ENCODE peak calls at places on chromosome 19, in seven cellular contexts. H is ovary, C is suprapubic skin, Q is transverse colon, W is stomach, U is GM12878, I is A549. J is an unnamed sample.

GRCh38 chr19:3183721-3184641 is 1.7 kb upstream of the NCLN start:
- DNase-seq in H (peak; percentile 41), C (no peak), Q (no peak), W (no peak), U (no peak), I (no peak), J (no peak)

GRCh38 chr19:11130824-11131455 is 24.6 kb downstream of the SPC24 start:
- DNase-seq in H (peak; percentile 83), C (peak; percentile 93), Q (peak; percentile 90), W (peak; percentile 89), U (no peak), I (peak; percentile 80), J (peak; percentile 66)

GRCh38 chr19:39138221-39139211 is 12.9 kb downstream of the PAK4 start:
- DNase-seq in H (no peak), C (no peak), Q (no peak), W (no peak), U (no peak), I (no peak), J (no peak)

GRCh38 chr19:53112286-53112685 is 9.1 kb upstream of the ZNF160 start:
- DNase-seq in H (no peak), C (no peak), Q (no peak), W (no peak), U (no peak), I (no peak), J (no peak)

GRCh38 chr19:50649433-50650391 is at the start of gene C19orf81:
- DNase-seq in H (no peak), C (no peak), Q (no peak), W (no peak), U (no peak), I (peak; percentile 68), J (no peak)

GRCh38 chr19:34244611-34245299 is 9.6 kb upstream of the GARRE1 start:
- DNase-seq in H (no peak), C (no peak), Q (no peak), W (no peak), U (no peak), I (no peak), J (no peak)

GRCh38 chr19:40609561-40610395 is 8.6 kb downstream of the LTBP4 start:
- DNase-seq in H (peak; percentile 70), C (peak; percentile 98), Q (peak; percentile 97), W (peak; percentile 96), U (peak; percentile 70), I (peak; percentile 98), J (peak; percentile 91)

GRCh38 chr19:33868821-33869412 is 72.2 kb downstream of the KCTD15 start:
- DNase-seq in H (peak; percentile 30), C (no peak), Q (peak; percentile 14), W (peak; percentile 35), U (no peak), I (no peak), J (no peak)

GRCh38 chr19:23392706-23393105 is 2.6 kb downstream of the ZNF91 start:
- DNase-seq in H (no peak), C (no peak), Q (no peak), W (no peak), U (no peak), I (no peak), J (no peak)

GRCh38 chr19:46862974-46863632 is 2.3 kb downstream of the ARHGAP35 start:
- DNase-seq in H (no peak), C (peak; percentile 26), Q (no peak), W (no peak), U (no peak), I (no peak), J (no peak)

GRCh38 chr19:29971002-29971401 is 29.0 kb downstream of the URI1 start:
- DNase-seq in H (no peak), C (no peak), Q (no peak), W (no peak), U (no peak), I (no peak), J (no peak)

GRCh38 chr19:46180701-46181385 is 32.8 kb downstream of the IGFL2 start:
- DNase-seq in H (no peak), C (no peak), Q (no peak), W (no peak), U (no peak), I (no peak), J (no peak)

GRCh38 chr19:10895920-10896319 is 24.6 kb downstream of the CARM1 start:
- DNase-seq in H (no peak), C (no peak), Q (no peak), W (no peak), U (no peak), I (no peak), J (no peak)

GRCh38 chr19:46081928-46082727 is 41.3 kb upstream of the IGFL4 start:
- DNase-seq in H (no peak), C (no peak), Q (no peak), W (no peak), U (peak; percentile 8), I (peak; percentile 70), J (peak; percentile 21)

GRCh38 chr19:28239270-28239669 is 973.7 kb downstream of the UQCRFS1 start:
- DNase-seq in H (no peak), C (peak; percentile 34), Q (no peak), W (no peak), U (no peak), I (no peak), J (no peak)

GRCh38 chr19:32302778-32303177 is 42.6 kb upstream of the ZNF507 start:
- DNase-seq in H (no peak), C (no peak), Q (no peak), W (no peak), U (no peak), I (no peak), J (no peak)

GRCh38 chr19:32392946-32393345 is 12.6 kb upstream of the DPY19L3 start:
- DNase-seq in H (no peak), C (no peak), Q (no peak), W (no peak), U (no peak), I (no peak), J (no peak)

GRCh38 chr19:58166268-58166667 is 15.7 kb upstream of the ZNF329 start:
- DNase-seq in H (no peak), C (no peak), Q (no peak), W (no peak), U (no peak), I (no peak), J (no peak)

GRCh38 chr19:57802269-57802668 is 12.4 kb downstream of the ZNF552 start:
- DNase-seq in H (no peak), C (no peak), Q (no peak), W (no peak), U (no peak), I (no peak), J (no peak)

GRCh38 chr19:3881272-3882040 is 971 bp downstream of the ATCAY start:
- DNase-seq in H (no peak), C (no peak), Q (no peak), W (no peak), U (no peak), I (no peak), J (no peak)

GRCh38 chr19:51980116-51980736 is 6.4 kb downstream of the ZNF350 start:
- DNase-seq in H (no peak), C (no peak), Q (no peak), W (no peak), U (no peak), I (no peak), J (no peak)

GRCh38 chr19:51971624-51972023 is 15.0 kb downstream of the ZNF350 start:
- DNase-seq in H (no peak), C (no peak), Q (no peak), W (no peak), U (no peak), I (no peak), J (no peak)

GRCh38 chr19:51976852-51977251 is 9.8 kb downstream of the ZNF350 start:
- DNase-seq in H (no peak), C (no peak), Q (no peak), W (no peak), U (no peak), I (no peak), J (no peak)

GRCh38 chr19:51978882-51979281 is 7.8 kb downstream of the ZNF350 start:
- DNase-seq in H (no peak), C (no peak), Q (no peak), W (no peak), U (no peak), I (no peak), J (no peak)

GRCh38 chr19:51977346-51977745 is 9.3 kb downstream of the ZNF350 start:
- DNase-seq in H (no peak), C (no peak), Q (no peak), W (no peak), U (no peak), I (no peak), J (no peak)
- TF ChIP-seq EP300 in H (no peak), C (no peak), Q (no peak), W (no peak), U (no peak), I (no peak), J (no peak)

DNA sequence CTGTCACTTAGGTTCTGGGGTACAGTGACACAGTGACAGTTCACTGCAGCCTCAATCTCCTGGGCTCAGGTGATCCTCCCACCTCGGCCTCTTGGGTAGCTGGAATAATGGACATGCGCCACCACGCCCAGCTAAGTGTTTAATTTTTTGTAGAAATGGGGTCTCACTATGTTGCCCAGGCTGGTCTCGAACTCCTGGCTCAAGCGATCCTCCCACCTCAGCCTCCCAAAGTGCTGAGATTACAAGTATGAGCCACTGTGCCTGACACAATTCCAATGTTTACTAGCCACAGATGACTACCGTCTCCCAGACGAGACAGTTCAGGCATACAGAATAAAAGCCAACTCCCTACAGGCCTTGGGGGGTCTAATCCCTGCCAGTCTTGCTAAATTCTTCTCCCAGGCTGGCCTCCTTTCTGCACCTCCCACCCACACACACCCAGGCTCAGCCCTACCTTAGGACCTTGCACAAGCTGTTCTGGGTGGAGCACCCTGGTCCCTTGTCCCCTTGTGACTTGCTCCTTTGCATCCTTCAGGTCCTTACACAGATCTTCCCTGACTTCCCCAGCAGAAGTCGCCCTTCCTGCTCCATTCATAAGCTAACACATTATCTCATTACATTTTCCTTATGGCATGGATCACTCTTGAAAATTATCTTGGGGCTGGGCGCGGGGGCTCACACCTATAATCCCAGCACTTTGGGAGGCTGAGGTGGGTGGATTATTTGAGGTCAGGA is 106.4 kb downstream of the INSR start:
- DNase-seq in H (no peak), C (no peak), Q (peak; percentile 41), W (no peak), U (no peak), I (no peak), J (no peak)
- H3K4me1 ChIP-seq in H (peaks cover 16% of the 10 kb centered on the region), C (peaks cover 10% of the 10 kb centered on the region), Q (peaks cover 14% of the 10 kb centered on the region), W (peaks cover 23% of the 10 kb centered on the region), U (peaks cover 66% of the 10 kb centered on the region), I (no peaks in the 10 kb centered on the region), J (peaks cover 29% of the 10 kb centered on the region)

DNA sequence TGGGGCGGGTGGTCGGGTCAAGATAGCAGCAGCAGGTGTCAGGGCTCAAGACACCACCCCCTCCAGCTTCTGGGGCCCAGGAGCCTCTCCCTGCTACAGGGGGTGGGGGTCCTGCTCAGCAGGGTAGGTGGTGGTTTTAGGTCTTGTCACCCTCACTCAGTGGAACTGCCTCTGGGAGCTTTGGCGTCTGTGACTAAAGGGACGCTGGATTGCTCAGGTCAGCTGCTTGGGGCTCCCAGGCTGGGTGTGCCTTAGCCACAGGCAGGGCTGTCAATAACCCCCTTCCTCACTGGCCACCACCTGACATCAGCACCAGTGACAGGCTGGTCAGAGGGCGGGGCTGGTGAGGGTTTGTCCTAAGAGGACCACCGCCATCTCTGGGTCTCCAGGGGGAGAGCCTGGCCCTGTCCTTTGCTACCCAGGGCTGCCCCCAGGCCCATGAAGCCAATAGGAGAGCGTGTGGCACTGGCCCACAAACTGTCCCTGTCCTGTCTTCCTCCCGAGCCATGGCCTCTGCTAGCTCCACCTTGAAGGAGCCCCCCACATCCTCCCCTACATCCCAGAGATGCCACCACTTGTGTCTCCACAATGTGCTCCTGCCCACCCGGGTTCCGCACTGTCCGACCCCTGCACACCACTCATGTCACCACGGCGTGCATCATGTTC is 36.4 kb downstream of the MAU2 start:
- DNase-seq in H (no peak), C (no peak), Q (no peak), W (no peak), U (no peak), I (no peak), J (no peak)
- TF ChIP-seq EP300 in H (no peak), C (no peak), Q (no peak), W (no peak), U (no peak), I (no peak), J (no peak)

GRCh38 chr19:1272423-1273262 is 2.7 kb upstream of the FAM174C start:
- DNase-seq in H (no peak), C (no peak), Q (no peak), W (no peak), U (no peak), I (no peak), J (no peak)
- H3K4me1 ChIP-seq in H (peaks cover 33% of the 10 kb centered on the region), C (peaks cover 83% of the 10 kb centered on the region), Q (peaks cover 76% of the 10 kb centered on the region), W (peaks cover 83% of the 10 kb centered on the region), U (peaks cover 33% of the 10 kb centered on the region), I (peaks cover 55% of the 10 kb centered on the region), J (peaks cover 68% of the 10 kb centered on the region)